ENCODE peak calls at places on chromosomes 11 and 22, in nine cellular contexts. One of them, this sample, is unnamed.

GRCh38 chr11:118870396-118871343 is 13.0 kb upstream of the CXCR5 start:
- DNase-seq in cardiac muscle cell: peak
- DNase-seq in AG09309: no peak
- DNase-seq in IMR-90: peak
- DNase-seq in breast epithelium: peak
- DNase-seq in progenitor cell of endocrine pancreas: no peak
- DNase-seq in RWPE2: no peak
- DNase-seq in GM10248: peak
- DNase-seq in heart left ventricle: peak
- DNase-seq in this sample: peak

GRCh38 chr11:70569996-70570692 is 171.8 kb downstream of the CTTN start:
- DNase-seq in cardiac muscle cell: no peak
- DNase-seq in AG09309: no peak
- DNase-seq in IMR-90: no peak
- DNase-seq in breast epithelium: no peak
- DNase-seq in progenitor cell of endocrine pancreas: no peak
- DNase-seq in RWPE2: peak
- DNase-seq in GM10248: no peak
- DNase-seq in heart left ventricle: no peak
- DNase-seq in this sample: no peak

GRCh38 chr11:112889446-112889845 is 71.8 kb upstream of the NCAM1 start:
- DNase-seq in cardiac muscle cell: no peak
- DNase-seq in AG09309: no peak
- DNase-seq in IMR-90: no peak
- DNase-seq in breast epithelium: no peak
- DNase-seq in progenitor cell of endocrine pancreas: no peak
- DNase-seq in RWPE2: no peak
- DNase-seq in GM10248: no peak
- DNase-seq in heart left ventricle: no peak
- DNase-seq in this sample: no peak

GRCh38 chr11:1258401-1259075 is 35.7 kb downstream of the MUC5B start:
- DNase-seq in cardiac muscle cell: no peak
- DNase-seq in AG09309: no peak
- DNase-seq in IMR-90: no peak
- DNase-seq in breast epithelium: no peak
- DNase-seq in progenitor cell of endocrine pancreas: no peak
- DNase-seq in RWPE2: no peak
- DNase-seq in GM10248: no peak
- DNase-seq in heart left ventricle: no peak
- DNase-seq in this sample: no peak

GRCh38 chr22:44366372-44367310 is 53.9 kb upstream of the SHISAL1 start:
- DNase-seq in cardiac muscle cell: no peak
- DNase-seq in AG09309: no peak
- DNase-seq in IMR-90: peak
- DNase-seq in breast epithelium: no peak
- DNase-seq in progenitor cell of endocrine pancreas: no peak
- DNase-seq in RWPE2: peak
- DNase-seq in GM10248: no peak
- DNase-seq in heart left ventricle: peak
- DNase-seq in this sample: no peak

GRCh38 chr11:102320679-102321078 is 3.4 kb downstream of the BIRC3 start:
- DNase-seq in cardiac muscle cell: no peak
- DNase-seq in AG09309: no peak
- DNase-seq in IMR-90: no peak
- DNase-seq in breast epithelium: no peak
- DNase-seq in progenitor cell of endocrine pancreas: no peak
- DNase-seq in RWPE2: no peak
- DNase-seq in GM10248: no peak
- DNase-seq in heart left ventricle: no peak
- DNase-seq in this sample: no peak

GRCh38 chr11:130144129-130144528 is 15.5 kb upstream of the ST14 start:
- DNase-seq in cardiac muscle cell: no peak
- DNase-seq in AG09309: no peak
- DNase-seq in IMR-90: no peak
- DNase-seq in breast epithelium: no peak
- DNase-seq in progenitor cell of endocrine pancreas: no peak
- DNase-seq in RWPE2: peak
- DNase-seq in GM10248: no peak
- DNase-seq in heart left ventricle: no peak
- DNase-seq in this sample: no peak

GRCh38 chr11:8230178-8230859 is 33.4 kb downstream of the LMO1 start:
- DNase-seq in cardiac muscle cell: no peak
- DNase-seq in AG09309: no peak
- DNase-seq in IMR-90: no peak
- DNase-seq in breast epithelium: no peak
- DNase-seq in progenitor cell of endocrine pancreas: no peak
- DNase-seq in RWPE2: no peak
- DNase-seq in GM10248: no peak
- DNase-seq in heart left ventricle: no peak
- DNase-seq in this sample: no peak

GRCh38 chr22:24694971-24695928 is 79.3 kb downstream of the PIWIL3 start:
- DNase-seq in cardiac muscle cell: no peak
- DNase-seq in AG09309: no peak
- DNase-seq in IMR-90: no peak
- DNase-seq in breast epithelium: no peak
- DNase-seq in progenitor cell of endocrine pancreas: no peak
- DNase-seq in RWPE2: no peak
- DNase-seq in GM10248: no peak
- DNase-seq in heart left ventricle: no peak
- DNase-seq in this sample: no peak

GRCh38 chr11:133515075-133515474 is 17.2 kb downstream of the OPCML start:
- DNase-seq in cardiac muscle cell: no peak
- DNase-seq in AG09309: no peak
- DNase-seq in IMR-90: no peak
- DNase-seq in breast epithelium: no peak
- DNase-seq in progenitor cell of endocrine pancreas: no peak
- DNase-seq in RWPE2: no peak
- DNase-seq in GM10248: no peak
- DNase-seq in heart left ventricle: no peak
- DNase-seq in this sample: no peak

GRCh38 chr11:116840224-116840745 is 2.9 kb upstream of the APOA1 start:
- DNase-seq in cardiac muscle cell: peak
- DNase-seq in AG09309: no peak
- DNase-seq in IMR-90: peak
- DNase-seq in breast epithelium: no peak
- DNase-seq in progenitor cell of endocrine pancreas: no peak
- DNase-seq in RWPE2: no peak
- DNase-seq in GM10248: no peak
- DNase-seq in heart left ventricle: no peak
- DNase-seq in this sample: no peak

GRCh38 chr22:25478573-25478972 is 85.9 kb upstream of the GRK3 start:
- DNase-seq in cardiac muscle cell: no peak
- DNase-seq in AG09309: no peak
- DNase-seq in IMR-90: no peak
- DNase-seq in breast epithelium: no peak
- DNase-seq in progenitor cell of endocrine pancreas: no peak
- DNase-seq in RWPE2: no peak
- DNase-seq in GM10248: no peak
- DNase-seq in heart left ventricle: no peak
- DNase-seq in this sample: no peak

GRCh38 chr11:72088076-72088806 is 7.6 kb downstream of the LRRC51 start:
- DNase-seq in cardiac muscle cell: no peak
- DNase-seq in AG09309: no peak
- DNase-seq in IMR-90: no peak
- DNase-seq in breast epithelium: no peak
- DNase-seq in progenitor cell of endocrine pancreas: no peak
- DNase-seq in RWPE2: no peak
- DNase-seq in GM10248: no peak
- DNase-seq in heart left ventricle: no peak
- DNase-seq in this sample: no peak

GRCh38 chr11:61792310-61793083 is at the start of the genes FEN1 and TMEM258:
- DNase-seq in cardiac muscle cell: peak
- DNase-seq in AG09309: peak
- DNase-seq in IMR-90: peak
- DNase-seq in breast epithelium: peak
- DNase-seq in progenitor cell of endocrine pancreas: peak
- DNase-seq in RWPE2: peak
- DNase-seq in GM10248: peak
- DNase-seq in heart left ventricle: peak
- DNase-seq in this sample: peak
- TF ChIP-seq CTCF in cardiac muscle cell: no peak
- TF ChIP-seq CTCF in AG09309: no peak
- TF ChIP-seq CTCF in IMR-90: peak
- TF ChIP-seq CTCF in breast epithelium: peak
- TF ChIP-seq CTCF in progenitor cell of endocrine pancreas: no peak
- TF ChIP-seq CTCF in RWPE2: no peak
- TF ChIP-seq CTCF in GM10248: no peak
- TF ChIP-seq CTCF in heart left ventricle: no peak
- TF ChIP-seq CTCF in this sample: no peak

GRCh38 chr22:27853404-27853803 is 51.8 kb upstream of the MN1 start:
- DNase-seq in cardiac muscle cell: no peak
- DNase-seq in AG09309: no peak
- DNase-seq in IMR-90: peak
- DNase-seq in breast epithelium: no peak
- DNase-seq in progenitor cell of endocrine pancreas: no peak
- DNase-seq in RWPE2: no peak
- DNase-seq in GM10248: no peak
- DNase-seq in heart left ventricle: no peak
- DNase-seq in this sample: no peak
- TF ChIP-seq CTCF in cardiac muscle cell: no peak
- TF ChIP-seq CTCF in AG09309: no peak
- TF ChIP-seq CTCF in IMR-90: no peak
- TF ChIP-seq CTCF in breast epithelium: no peak
- TF ChIP-seq CTCF in progenitor cell of endocrine pancreas: no peak
- TF ChIP-seq CTCF in RWPE2: no peak
- TF ChIP-seq CTCF in GM10248: no peak
- TF ChIP-seq CTCF in heart left ventricle: no peak
- TF ChIP-seq CTCF in this sample: no peak

DNA sequence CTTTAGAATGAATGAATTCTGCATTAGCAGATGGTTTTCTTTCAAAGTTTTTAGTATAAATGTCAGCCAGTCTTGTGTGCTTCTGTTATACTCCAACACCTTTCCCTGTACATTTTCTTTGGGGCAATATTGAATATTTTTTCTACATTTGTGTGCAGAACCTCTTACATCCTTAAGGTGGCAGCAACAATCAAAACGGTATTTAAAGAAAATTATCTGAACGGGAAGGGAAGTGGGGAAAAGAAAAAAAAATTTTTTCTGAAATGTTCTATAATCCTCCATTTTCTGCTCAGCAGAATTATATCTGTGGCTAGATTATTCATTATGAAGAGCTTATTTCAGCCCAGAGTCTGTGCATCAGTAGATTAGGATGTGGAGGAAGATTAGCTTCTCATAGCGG is 347.3 kb upstream of the RAG2 start:
- DNase-seq in cardiac muscle cell: peak
- DNase-seq in AG09309: no peak
- DNase-seq in IMR-90: peak
- DNase-seq in breast epithelium: no peak
- DNase-seq in progenitor cell of endocrine pancreas: no peak
- DNase-seq in RWPE2: no peak
- DNase-seq in GM10248: no peak
- DNase-seq in heart left ventricle: no peak
- DNase-seq in this sample: no peak
- TF ChIP-seq CTCF in cardiac muscle cell: peak
- TF ChIP-seq CTCF in AG09309: peak
- TF ChIP-seq CTCF in IMR-90: peak
- TF ChIP-seq CTCF in breast epithelium: no peak
- TF ChIP-seq CTCF in progenitor cell of endocrine pancreas: peak
- TF ChIP-seq CTCF in RWPE2: peak
- TF ChIP-seq CTCF in GM10248: peak
- TF ChIP-seq CTCF in heart left ventricle: peak
- TF ChIP-seq CTCF in this sample: peak

DNA sequence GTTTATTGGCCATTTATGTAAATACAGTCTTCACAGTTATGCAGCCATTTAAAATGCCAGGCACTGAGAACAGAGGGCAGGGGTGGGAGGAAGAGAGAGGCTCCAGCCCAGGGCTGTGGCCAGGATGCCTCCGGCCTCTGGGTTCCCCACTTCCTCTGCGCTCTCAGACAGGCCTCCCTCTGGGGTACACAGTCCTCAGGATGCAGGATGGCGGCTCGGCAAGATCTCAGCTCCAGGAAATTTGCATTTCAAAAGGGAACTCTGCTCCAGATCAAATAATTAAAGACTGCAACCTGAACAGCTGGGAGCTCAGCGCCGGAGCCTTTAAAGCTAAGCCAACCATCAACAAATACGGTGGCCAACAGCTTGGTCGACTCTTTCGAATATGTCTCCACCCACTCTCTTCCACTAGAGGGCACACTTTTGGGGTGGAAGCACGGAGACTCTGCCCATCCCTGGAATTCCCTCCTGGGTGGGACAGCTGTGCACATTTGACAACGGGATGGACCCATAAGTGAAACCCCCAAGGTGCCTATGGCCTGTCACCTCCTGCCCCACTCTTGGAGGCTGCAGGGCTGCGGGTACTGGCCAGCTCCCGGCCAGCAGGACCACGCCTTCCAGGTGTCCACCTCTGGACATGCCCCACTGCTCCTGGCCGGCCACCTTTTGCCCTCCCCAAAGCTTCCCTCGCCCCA is 1044.7 kb downstream of the BRD1 start:
- DNase-seq in cardiac muscle cell: no peak
- DNase-seq in AG09309: no peak
- DNase-seq in IMR-90: no peak
- DNase-seq in breast epithelium: no peak
- DNase-seq in progenitor cell of endocrine pancreas: no peak
- DNase-seq in RWPE2: no peak
- DNase-seq in GM10248: peak
- DNase-seq in heart left ventricle: no peak
- DNase-seq in this sample: no peak
- TF ChIP-seq CTCF in cardiac muscle cell: no peak
- TF ChIP-seq CTCF in AG09309: no peak
- TF ChIP-seq CTCF in IMR-90: no peak
- TF ChIP-seq CTCF in breast epithelium: no peak
- TF ChIP-seq CTCF in progenitor cell of endocrine pancreas: peak
- TF ChIP-seq CTCF in RWPE2: no peak
- TF ChIP-seq CTCF in GM10248: no peak
- TF ChIP-seq CTCF in heart left ventricle: no peak
- TF ChIP-seq CTCF in this sample: no peak

GRCh38 chr11:61581030-61581928 is at the start of gene SYT7:
- DNase-seq in cardiac muscle cell: peak
- DNase-seq in AG09309: peak
- DNase-seq in IMR-90: peak
- DNase-seq in breast epithelium: peak
- DNase-seq in progenitor cell of endocrine pancreas: peak
- DNase-seq in RWPE2: peak
- DNase-seq in GM10248: peak
- DNase-seq in heart left ventricle: peak
- DNase-seq in this sample: peak
- TF ChIP-seq CTCF in cardiac muscle cell: peak
- TF ChIP-seq CTCF in AG09309: peak
- TF ChIP-seq CTCF in IMR-90: peak
- TF ChIP-seq CTCF in breast epithelium: peak
- TF ChIP-seq CTCF in progenitor cell of endocrine pancreas: peak
- TF ChIP-seq CTCF in RWPE2: no peak
- TF ChIP-seq CTCF in GM10248: peak
- TF ChIP-seq CTCF in heart left ventricle: no peak
- TF ChIP-seq CTCF in this sample: no peak

GRCh38 chr11:126782810-126783209 is 217.8 kb downstream of the KIRREL3 start:
- DNase-seq in cardiac muscle cell: no peak
- DNase-seq in AG09309: no peak
- DNase-seq in IMR-90: no peak
- DNase-seq in breast epithelium: no peak
- DNase-seq in progenitor cell of endocrine pancreas: no peak
- DNase-seq in RWPE2: no peak
- DNase-seq in GM10248: no peak
- DNase-seq in heart left ventricle: no peak
- DNase-seq in this sample: no peak
- TF ChIP-seq CTCF in cardiac muscle cell: no peak
- TF ChIP-seq CTCF in AG09309: no peak
- TF ChIP-seq CTCF in IMR-90: no peak
- TF ChIP-seq CTCF in breast epithelium: no peak
- TF ChIP-seq CTCF in progenitor cell of endocrine pancreas: no peak
- TF ChIP-seq CTCF in RWPE2: no peak
- TF ChIP-seq CTCF in GM10248: no peak
- TF ChIP-seq CTCF in heart left ventricle: no peak
- TF ChIP-seq CTCF in this sample: no peak

GRCh38 chr11:82038151-82038550 is 695.5 kb downstream of the FAM181B start:
- DNase-seq in cardiac muscle cell: no peak
- DNase-seq in AG09309: no peak
- DNase-seq in IMR-90: no peak
- DNase-seq in breast epithelium: no peak
- DNase-seq in progenitor cell of endocrine pancreas: no peak
- DNase-seq in RWPE2: no peak
- DNase-seq in GM10248: no peak
- DNase-seq in heart left ventricle: no peak
- DNase-seq in this sample: no peak
- TF ChIP-seq CTCF in cardiac muscle cell: no peak
- TF ChIP-seq CTCF in AG09309: no peak
- TF ChIP-seq CTCF in IMR-90: no peak
- TF ChIP-seq CTCF in breast epithelium: no peak
- TF ChIP-seq CTCF in progenitor cell of endocrine pancreas: no peak
- TF ChIP-seq CTCF in RWPE2: peak
- TF ChIP-seq CTCF in GM10248: no peak
- TF ChIP-seq CTCF in heart left ventricle: no peak
- TF ChIP-seq CTCF in this sample: no peak